ENCODE peak calls at places on chromosomes 13 and 19, in ten cellular contexts. One of them, this sample, is unnamed.
A peak's percentile ranks its signal among the peaks of the same experiment; 100 is the strongest.

GRCh38 chr19:10346509-10346908 is 7.1 kb upstream of the ICAM3 start:
- DNase-seq in SK-N-SH: no peak
- DNase-seq in astrocyte of the spinal cord: no peak
- DNase-seq in body of pancreas: peak; percentile 68
- DNase-seq in heart right ventricle: no peak
- DNase-seq in osteoblast: peak; percentile 18
- DNase-seq in breast epithelium: no peak
- DNase-seq in pancreas: no peak
- DNase-seq in H1: no peak
- DNase-seq in AG09309: no peak
- DNase-seq in this sample: no peak

GRCh38 chr19:14507704-14508246 is 10.4 kb downstream of the DNAJB1 start:
- DNase-seq in SK-N-SH: no peak
- DNase-seq in astrocyte of the spinal cord: no peak
- DNase-seq in body of pancreas: no peak
- DNase-seq in heart right ventricle: no peak
- DNase-seq in osteoblast: peak; percentile 85
- DNase-seq in breast epithelium: no peak
- DNase-seq in pancreas: no peak
- DNase-seq in H1: no peak
- DNase-seq in AG09309: no peak
- DNase-seq in this sample: peak; percentile 68

GRCh38 chr13:29500426-29500825 is 95.1 kb downstream of the SLC7A1 start:
- DNase-seq in SK-N-SH: no peak
- DNase-seq in astrocyte of the spinal cord: no peak
- DNase-seq in body of pancreas: no peak
- DNase-seq in heart right ventricle: no peak
- DNase-seq in osteoblast: no peak
- DNase-seq in breast epithelium: no peak
- DNase-seq in pancreas: no peak
- DNase-seq in H1: no peak
- DNase-seq in AG09309: no peak
- DNase-seq in this sample: no peak

GRCh38 chr19:58538257-58539168 is 5.4 kb upstream of the TRIM28 start:
- DNase-seq in SK-N-SH: no peak
- DNase-seq in astrocyte of the spinal cord: no peak
- DNase-seq in body of pancreas: no peak
- DNase-seq in heart right ventricle: peak; percentile 53
- DNase-seq in osteoblast: peak; percentile 21
- DNase-seq in breast epithelium: no peak
- DNase-seq in pancreas: peak; percentile 14
- DNase-seq in H1: peak; percentile 88
- DNase-seq in AG09309: no peak
- DNase-seq in this sample: peak; percentile 64

GRCh38 chr13:105573134-105573533 is 962.3 kb downstream of the EFNB2 start:
- DNase-seq in SK-N-SH: no peak
- DNase-seq in astrocyte of the spinal cord: peak; percentile 30
- DNase-seq in body of pancreas: no peak
- DNase-seq in heart right ventricle: no peak
- DNase-seq in osteoblast: no peak
- DNase-seq in breast epithelium: no peak
- DNase-seq in pancreas: no peak
- DNase-seq in H1: no peak
- DNase-seq in AG09309: no peak
- DNase-seq in this sample: no peak

GRCh38 chr13:113220877-113221276 is 11.5 kb downstream of the CUL4A start:
- DNase-seq in SK-N-SH: peak; percentile 41
- DNase-seq in astrocyte of the spinal cord: no peak
- DNase-seq in body of pancreas: no peak
- DNase-seq in heart right ventricle: peak; percentile 53
- DNase-seq in osteoblast: no peak
- DNase-seq in breast epithelium: no peak
- DNase-seq in pancreas: no peak
- DNase-seq in H1: no peak
- DNase-seq in AG09309: no peak
- DNase-seq in this sample: no peak

GRCh38 chr19:5621311-5621944 is 1.1 kb downstream of the SAFB2 start:
- DNase-seq in SK-N-SH: no peak
- DNase-seq in astrocyte of the spinal cord: no peak
- DNase-seq in body of pancreas: peak; percentile 27
- DNase-seq in heart right ventricle: peak; percentile 14
- DNase-seq in osteoblast: no peak
- DNase-seq in breast epithelium: no peak
- DNase-seq in pancreas: peak; percentile 17
- DNase-seq in H1: no peak
- DNase-seq in AG09309: no peak
- DNase-seq in this sample: no peak

GRCh38 chr13:105202384-105202783 is 1333.1 kb downstream of the EFNB2 start:
- DNase-seq in SK-N-SH: peak; percentile 9
- DNase-seq in astrocyte of the spinal cord: peak; percentile 61
- DNase-seq in body of pancreas: no peak
- DNase-seq in heart right ventricle: no peak
- DNase-seq in osteoblast: no peak
- DNase-seq in breast epithelium: no peak
- DNase-seq in pancreas: no peak
- DNase-seq in H1: no peak
- DNase-seq in AG09309: no peak
- DNase-seq in this sample: no peak

GRCh38 chr13:49740870-49741269 is 49.6 kb upstream of the EBPL start:
- DNase-seq in SK-N-SH: no peak
- DNase-seq in astrocyte of the spinal cord: no peak
- DNase-seq in body of pancreas: no peak
- DNase-seq in heart right ventricle: no peak
- DNase-seq in osteoblast: no peak
- DNase-seq in breast epithelium: no peak
- DNase-seq in pancreas: no peak
- DNase-seq in H1: no peak
- DNase-seq in AG09309: no peak
- DNase-seq in this sample: no peak

GRCh38 chr19:31285744-31286143 is 63.5 kb downstream of the TSHZ3 start:
- DNase-seq in SK-N-SH: no peak
- DNase-seq in astrocyte of the spinal cord: peak; percentile 61
- DNase-seq in body of pancreas: no peak
- DNase-seq in heart right ventricle: no peak
- DNase-seq in osteoblast: no peak
- DNase-seq in breast epithelium: no peak
- DNase-seq in pancreas: no peak
- DNase-seq in H1: no peak
- DNase-seq in AG09309: no peak
- DNase-seq in this sample: no peak

GRCh38 chr19:13823256-13823655 is 28.0 kb downstream of the ZSWIM4 start:
- DNase-seq in SK-N-SH: no peak
- DNase-seq in astrocyte of the spinal cord: no peak
- DNase-seq in body of pancreas: no peak
- DNase-seq in heart right ventricle: no peak
- DNase-seq in osteoblast: peak; percentile 35
- DNase-seq in breast epithelium: no peak
- DNase-seq in pancreas: no peak
- DNase-seq in H1: no peak
- DNase-seq in AG09309: no peak
- DNase-seq in this sample: no peak

GRCh38 chr19:8569066-8569761 is 8.0 kb downstream of the MYO1F start:
- DNase-seq in SK-N-SH: no peak
- DNase-seq in astrocyte of the spinal cord: peak; percentile 96
- DNase-seq in body of pancreas: peak; percentile 80
- DNase-seq in heart right ventricle: no peak
- DNase-seq in osteoblast: peak; percentile 97
- DNase-seq in breast epithelium: no peak
- DNase-seq in pancreas: no peak
- DNase-seq in H1: no peak
- DNase-seq in AG09309: peak; percentile 90
- DNase-seq in this sample: peak; percentile 29

GRCh38 chr19:55344444-55344843 is 4.8 kb downstream of the KMT5C start:
- DNase-seq in SK-N-SH: peak; percentile 91
- DNase-seq in astrocyte of the spinal cord: peak; percentile 29
- DNase-seq in body of pancreas: no peak
- DNase-seq in heart right ventricle: no peak
- DNase-seq in osteoblast: peak; percentile 89
- DNase-seq in breast epithelium: no peak
- DNase-seq in pancreas: no peak
- DNase-seq in H1: no peak
- DNase-seq in AG09309: no peak
- DNase-seq in this sample: no peak
- TF ChIP-seq CTCF in SK-N-SH: peak; percentile 10
- TF ChIP-seq CTCF in astrocyte of the spinal cord: no peak
- TF ChIP-seq CTCF in body of pancreas: no peak
- TF ChIP-seq CTCF in heart right ventricle: no peak
- TF ChIP-seq CTCF in osteoblast: no peak
- TF ChIP-seq CTCF in breast epithelium: no peak
- TF ChIP-seq CTCF in pancreas: no peak
- TF ChIP-seq CTCF in H1: no peak
- TF ChIP-seq CTCF in AG09309: no peak
- TF ChIP-seq CTCF in this sample: no peak

GRCh38 chr13:33611016-33611805 is 206.7 kb upstream of the RFC3 start:
- DNase-seq in SK-N-SH: no peak
- DNase-seq in astrocyte of the spinal cord: peak; percentile 74
- DNase-seq in body of pancreas: peak; percentile 62
- DNase-seq in heart right ventricle: peak; percentile 78
- DNase-seq in osteoblast: peak; percentile 67
- DNase-seq in breast epithelium: no peak
- DNase-seq in pancreas: peak; percentile 26
- DNase-seq in H1: no peak
- DNase-seq in AG09309: no peak
- DNase-seq in this sample: no peak

GRCh38 chr13:33610471-33611015 is 207.4 kb upstream of the RFC3 start:
- DNase-seq in SK-N-SH: no peak
- DNase-seq in astrocyte of the spinal cord: peak; percentile 47
- DNase-seq in body of pancreas: no peak
- DNase-seq in heart right ventricle: peak; percentile 77
- DNase-seq in osteoblast: peak; percentile 87
- DNase-seq in breast epithelium: no peak
- DNase-seq in pancreas: no peak
- DNase-seq in H1: peak; percentile 56
- DNase-seq in AG09309: no peak
- DNase-seq in this sample: no peak

GRCh38 chr13:33606692-33607091 is 211.3 kb upstream of the RFC3 start:
- DNase-seq in SK-N-SH: no peak
- DNase-seq in astrocyte of the spinal cord: peak; percentile 12
- DNase-seq in body of pancreas: no peak
- DNase-seq in heart right ventricle: no peak
- DNase-seq in osteoblast: no peak
- DNase-seq in breast epithelium: no peak
- DNase-seq in pancreas: no peak
- DNase-seq in H1: no peak
- DNase-seq in AG09309: no peak
- DNase-seq in this sample: no peak
- TF ChIP-seq CTCF in SK-N-SH: no peak
- TF ChIP-seq CTCF in astrocyte of the spinal cord: no peak
- TF ChIP-seq CTCF in body of pancreas: no peak
- TF ChIP-seq CTCF in heart right ventricle: no peak
- TF ChIP-seq CTCF in osteoblast: no peak
- TF ChIP-seq CTCF in breast epithelium: no peak
- TF ChIP-seq CTCF in pancreas: no peak
- TF ChIP-seq CTCF in H1: peak; percentile 31
- TF ChIP-seq CTCF in AG09309: peak; percentile 21
- TF ChIP-seq CTCF in this sample: no peak

GRCh38 chr13:69287050-69287698 is 820.5 kb upstream of the ATXN8OS start:
- DNase-seq in SK-N-SH: no peak
- DNase-seq in astrocyte of the spinal cord: no peak
- DNase-seq in body of pancreas: no peak
- DNase-seq in heart right ventricle: no peak
- DNase-seq in osteoblast: no peak
- DNase-seq in breast epithelium: no peak
- DNase-seq in pancreas: no peak
- DNase-seq in H1: no peak
- DNase-seq in AG09309: no peak
- DNase-seq in this sample: no peak

GRCh38 chr13:69292789-69293425 is 814.7 kb upstream of the ATXN8OS start:
- DNase-seq in SK-N-SH: no peak
- DNase-seq in astrocyte of the spinal cord: no peak
- DNase-seq in body of pancreas: no peak
- DNase-seq in heart right ventricle: no peak
- DNase-seq in osteoblast: no peak
- DNase-seq in breast epithelium: no peak
- DNase-seq in pancreas: no peak
- DNase-seq in H1: no peak
- DNase-seq in AG09309: no peak
- DNase-seq in this sample: no peak

GRCh38 chr13:69296130-69296529 is 811.5 kb upstream of the ATXN8OS start:
- DNase-seq in SK-N-SH: no peak
- DNase-seq in astrocyte of the spinal cord: no peak
- DNase-seq in body of pancreas: no peak
- DNase-seq in heart right ventricle: no peak
- DNase-seq in osteoblast: no peak
- DNase-seq in breast epithelium: no peak
- DNase-seq in pancreas: no peak
- DNase-seq in H1: no peak
- DNase-seq in AG09309: no peak
- DNase-seq in this sample: no peak

DNA sequence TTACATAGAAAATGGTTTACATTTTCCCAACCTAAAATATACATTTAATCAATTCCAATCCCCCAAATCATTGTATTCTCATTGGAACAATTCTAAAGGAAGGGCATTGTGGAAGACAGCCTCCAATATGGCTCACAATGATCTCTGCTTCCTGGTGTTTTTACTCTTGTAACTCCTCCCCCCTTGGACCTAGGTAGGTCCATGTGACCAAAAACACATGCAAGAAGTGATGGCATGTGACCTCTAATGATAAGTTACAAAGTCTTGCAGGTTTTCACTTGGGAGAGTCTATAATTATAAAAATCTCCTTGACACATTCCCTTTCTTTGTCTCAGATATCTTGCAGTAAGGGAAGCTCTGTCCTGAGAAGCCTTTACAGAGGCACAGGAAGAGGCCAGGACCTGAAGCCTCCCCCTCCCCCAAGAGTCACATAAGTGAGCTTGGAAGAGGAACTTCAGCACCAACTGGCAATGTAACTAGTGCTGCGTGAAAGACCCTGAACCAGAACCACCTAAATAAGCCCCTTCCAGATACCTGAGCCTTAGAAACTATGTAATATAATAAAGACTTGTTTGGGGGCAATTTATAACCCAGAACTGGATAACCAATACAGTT is 816.2 kb upstream of the ATXN8OS start:
- DNase-seq in SK-N-SH: no peak
- DNase-seq in astrocyte of the spinal cord: no peak
- DNase-seq in body of pancreas: no peak
- DNase-seq in heart right ventricle: no peak
- DNase-seq in osteoblast: no peak
- DNase-seq in breast epithelium: no peak
- DNase-seq in pancreas: no peak
- DNase-seq in H1: no peak
- DNase-seq in AG09309: no peak
- DNase-seq in this sample: no peak
- TF ChIP-seq CTCF in SK-N-SH: no peak
- TF ChIP-seq CTCF in astrocyte of the spinal cord: no peak
- TF ChIP-seq CTCF in body of pancreas: no peak
- TF ChIP-seq CTCF in heart right ventricle: no peak
- TF ChIP-seq CTCF in osteoblast: no peak
- TF ChIP-seq CTCF in breast epithelium: no peak
- TF ChIP-seq CTCF in pancreas: no peak
- TF ChIP-seq CTCF in H1: no peak
- TF ChIP-seq CTCF in AG09309: no peak
- TF ChIP-seq CTCF in this sample: no peak

DNA sequence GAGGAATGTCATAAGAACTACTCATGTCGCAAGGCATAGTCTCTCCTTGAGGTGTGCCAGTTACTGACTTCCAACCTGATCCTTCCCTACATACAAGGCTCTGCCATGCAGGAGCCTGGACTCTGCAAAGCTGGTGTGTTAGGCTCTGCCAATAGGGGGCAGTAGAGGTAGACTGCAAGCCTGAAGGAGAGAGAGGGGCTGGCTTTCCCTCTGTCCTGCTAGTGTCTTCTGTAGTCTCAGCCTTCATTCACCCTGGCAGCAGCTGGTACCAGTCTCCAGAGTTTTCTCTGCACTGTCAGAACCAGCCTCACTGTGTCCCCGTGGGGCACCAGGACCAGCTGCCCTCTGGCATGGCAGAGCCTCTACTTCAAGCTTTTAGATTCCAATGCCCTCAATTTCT is 14.5 kb downstream of the SHISA2 start:
- DNase-seq in SK-N-SH: no peak
- DNase-seq in astrocyte of the spinal cord: no peak
- DNase-seq in body of pancreas: no peak
- DNase-seq in heart right ventricle: no peak
- DNase-seq in osteoblast: no peak
- DNase-seq in breast epithelium: no peak
- DNase-seq in pancreas: no peak
- DNase-seq in H1: peak; percentile 90
- DNase-seq in AG09309: no peak
- DNase-seq in this sample: no peak
- TF ChIP-seq CTCF in SK-N-SH: peak; percentile 36
- TF ChIP-seq CTCF in astrocyte of the spinal cord: peak; percentile 64
- TF ChIP-seq CTCF in body of pancreas: peak; percentile 21
- TF ChIP-seq CTCF in heart right ventricle: peak; percentile 53
- TF ChIP-seq CTCF in osteoblast: peak; percentile 42
- TF ChIP-seq CTCF in breast epithelium: no peak
- TF ChIP-seq CTCF in pancreas: no peak
- TF ChIP-seq CTCF in H1: peak; percentile 87
- TF ChIP-seq CTCF in AG09309: peak; percentile 42
- TF ChIP-seq CTCF in this sample: peak; percentile 26

This sample was measured in Calu3.